ENCODE peak calls at places on chromosomes 3 and 15, in five cellular contexts. One of them, this sample, is unnamed.
A peak's percentile ranks its signal among the peaks of the same experiment; 100 is the strongest.

GRCh38 chr3:160796813-160797164 is 40.8 kb downstream of the PPM1L start:
- ATAC-seq in upper lobe of left lung: peak; percentile 86
- ATAC-seq in GM12878: no peak
- ATAC-seq in K562: no peak
- ATAC-seq in HepG2: peak; percentile 83
- ATAC-seq in this sample: no peak

GRCh38 chr3:24682141-24682547 is 187.5 kb upstream of the THRB start:
- ATAC-seq in GM12878: no peak
- ATAC-seq in HepG2: no peak
- ATAC-seq in K562: no peak
- ATAC-seq in upper lobe of left lung: no peak
- ATAC-seq in this sample: no peak

GRCh38 chr3:154218728-154219127 is 97.5 kb downstream of the ARHGEF26 start:
- ATAC-seq in upper lobe of left lung: no peak
- ATAC-seq in GM12878: no peak
- ATAC-seq in HepG2: no peak
- ATAC-seq in K562: no peak
- ATAC-seq in this sample: no peak

GRCh38 chr3:12544652-12545472 is 437 bp downstream of the MKRN2OS start:
- ATAC-seq in K562: no peak
- ATAC-seq in GM12878: no peak
- ATAC-seq in HepG2: no peak
- ATAC-seq in upper lobe of left lung: no peak
- ATAC-seq in this sample: no peak

GRCh38 chr15:77474987-77475385 is 54.3 kb downstream of the HMG20A start:
- ATAC-seq in K562: no peak
- ATAC-seq in upper lobe of left lung: no peak
- ATAC-seq in GM12878: no peak
- ATAC-seq in HepG2: no peak
- ATAC-seq in this sample: no peak

GRCh38 chr15:78225783-78226541 is 8.4 kb downstream of the ACSBG1 start:
- ATAC-seq in upper lobe of left lung: no peak
- ATAC-seq in K562: no peak
- ATAC-seq in GM12878: peak; percentile 94
- ATAC-seq in HepG2: no peak
- ATAC-seq in this sample: no peak

GRCh38 chr3:66383023-66383422 is 117.8 kb downstream of the LRIG1 start:
- ATAC-seq in K562: no peak
- ATAC-seq in upper lobe of left lung: no peak
- ATAC-seq in GM12878: no peak
- ATAC-seq in HepG2: no peak
- ATAC-seq in this sample: no peak

GRCh38 chr3:13880811-13881156 is 913 bp upstream of the WNT7A start:
- ATAC-seq in GM12878: no peak
- ATAC-seq in K562: no peak
- ATAC-seq in HepG2: peak; percentile 17
- ATAC-seq in upper lobe of left lung: no peak
- ATAC-seq in this sample: no peak

GRCh38 chr3:37154668-37155319 is 19.6 kb downstream of the LRRFIP2 start:
- ATAC-seq in upper lobe of left lung: no peak
- ATAC-seq in K562: peak; percentile 19
- ATAC-seq in HepG2: no peak
- ATAC-seq in GM12878: no peak
- ATAC-seq in this sample: no peak

GRCh38 chr3:188154758-188155574 is 1.0 kb downstream of the LPP start:
- ATAC-seq in upper lobe of left lung: no peak
- ATAC-seq in K562: no peak
- ATAC-seq in GM12878: no peak
- ATAC-seq in HepG2: no peak
- ATAC-seq in this sample: no peak

GRCh38 chr15:59657635-59658125 is 365 bp upstream of the GTF2A2 start:
- ATAC-seq in upper lobe of left lung: no peak
- ATAC-seq in K562: peak; percentile 2
- ATAC-seq in HepG2: peak; percentile 8
- ATAC-seq in GM12878: no peak
- ATAC-seq in this sample: peak; percentile 6

GRCh38 chr15:85404922-85405293 is 24.5 kb downstream of the AKAP13 start:
- ATAC-seq in HepG2: no peak
- ATAC-seq in upper lobe of left lung: no peak
- ATAC-seq in K562: no peak
- ATAC-seq in GM12878: no peak
- ATAC-seq in this sample: no peak

GRCh38 chr3:111338059-111338698 is 203.8 kb upstream of the CD96 start:
- ATAC-seq in GM12878: peak; percentile 63
- ATAC-seq in upper lobe of left lung: no peak
- ATAC-seq in K562: no peak
- ATAC-seq in HepG2: peak; percentile 96
- ATAC-seq in this sample: no peak

GRCh38 chr3:77524467-77524866 is 484.6 kb downstream of the ROBO2 start:
- ATAC-seq in upper lobe of left lung: no peak
- ATAC-seq in K562: no peak
- ATAC-seq in GM12878: no peak
- ATAC-seq in HepG2: no peak
- ATAC-seq in this sample: no peak

GRCh38 chr15:35630985-35631384 is 85.0 kb upstream of the DPH6 start:
- ATAC-seq in HepG2: no peak
- ATAC-seq in K562: no peak
- ATAC-seq in upper lobe of left lung: no peak
- ATAC-seq in GM12878: no peak
- ATAC-seq in this sample: no peak

GRCh38 chr3:177603137-177603603 is 405.9 kb upstream of the TBL1XR1 start:
- ATAC-seq in K562: no peak
- ATAC-seq in HepG2: no peak
- ATAC-seq in upper lobe of left lung: peak; percentile 56
- ATAC-seq in GM12878: peak; percentile 20
- ATAC-seq in this sample: no peak

GRCh38 chr3:23479026-23479425 is 275.9 kb downstream of the UBE2E2 start:
- ATAC-seq in K562: no peak
- ATAC-seq in GM12878: no peak
- ATAC-seq in HepG2: no peak
- ATAC-seq in upper lobe of left lung: no peak
- ATAC-seq in this sample: no peak

GRCh38 chr3:114121996-114122709 is 56.7 kb downstream of the DRD3 start:
- ATAC-seq in upper lobe of left lung: peak; percentile 63
- ATAC-seq in K562: no peak
- ATAC-seq in HepG2: no peak
- ATAC-seq in GM12878: no peak
- ATAC-seq in this sample: peak; percentile 68

GRCh38 chr3:134426660-134427181 is 52.5 kb upstream of the AMOTL2 start:
- ATAC-seq in K562: no peak
- ATAC-seq in HepG2: peak; percentile 56
- ATAC-seq in GM12878: no peak
- ATAC-seq in upper lobe of left lung: no peak
- ATAC-seq in this sample: no peak

GRCh38 chr3:146163584-146163983 is 2.6 kb upstream of the PLOD2 start:
- ATAC-seq in GM12878: no peak
- ATAC-seq in K562: no peak
- ATAC-seq in HepG2: no peak
- ATAC-seq in upper lobe of left lung: no peak
- ATAC-seq in this sample: no peak

GRCh38 chr3:53040361-53040820 is 5.5 kb downstream of the SFMBT1 start:
- ATAC-seq in GM12878: peak; percentile 67
- ATAC-seq in upper lobe of left lung: no peak
- ATAC-seq in HepG2: peak; percentile 75
- ATAC-seq in K562: no peak
- ATAC-seq in this sample: no peak

GRCh38 chr15:76340198-76340801 is 3.7 kb downstream of the ISL2 start:
- ATAC-seq in upper lobe of left lung: no peak
- ATAC-seq in K562: no peak
- ATAC-seq in GM12878: peak; percentile 30
- ATAC-seq in HepG2: no peak
- ATAC-seq in this sample: no peak

GRCh38 chr3:114454592-114455251 is 160.9 kb downstream of the TIGIT start:
- ATAC-seq in GM12878: peak; percentile 10
- ATAC-seq in K562: no peak
- ATAC-seq in HepG2: no peak
- ATAC-seq in upper lobe of left lung: peak; percentile 11
- ATAC-seq in this sample: no peak

GRCh38 chr3:174377684-174378083 is 481.4 kb upstream of the NAALADL2 start:
- ATAC-seq in GM12878: no peak
- ATAC-seq in K562: no peak
- ATAC-seq in upper lobe of left lung: peak; percentile 51
- ATAC-seq in HepG2: no peak
- ATAC-seq in this sample: no peak

GRCh38 chr15:50146661-50147060 is 27.6 kb upstream of the ATP8B4 start:
- ATAC-seq in GM12878: no peak
- ATAC-seq in HepG2: peak; percentile 78
- ATAC-seq in upper lobe of left lung: no peak
- ATAC-seq in K562: no peak
- ATAC-seq in this sample: no peak

GRCh38 chr3:126064627-126065258 is 19.2 kb downstream of the SLC41A3 start:
- ATAC-seq in upper lobe of left lung: no peak
- ATAC-seq in K562: peak; percentile 70
- ATAC-seq in HepG2: no peak
- ATAC-seq in GM12878: no peak
- ATAC-seq in this sample: no peak

GRCh38 chr3:128372707-128373533 is 93.8 kb downstream of the DNAJB8 start:
- ATAC-seq in GM12878: peak; percentile 5
- ATAC-seq in K562: no peak
- ATAC-seq in upper lobe of left lung: no peak
- ATAC-seq in HepG2: no peak
- ATAC-seq in this sample: no peak

GRCh38 chr15:83206971-83207621 is 527 bp downstream of the HDGFL3 start:
- ATAC-seq in HepG2: peak; percentile 23
- ATAC-seq in GM12878: peak; percentile 37
- ATAC-seq in upper lobe of left lung: no peak
- ATAC-seq in K562: peak; percentile 50
- ATAC-seq in this sample: peak; percentile 63

GRCh38 chr15:83206387-83206970 is 1.1 kb downstream of the HDGFL3 start:
- ATAC-seq in GM12878: peak; percentile 10
- ATAC-seq in upper lobe of left lung: no peak
- ATAC-seq in HepG2: no peak
- ATAC-seq in K562: peak; percentile 7
- ATAC-seq in this sample: no peak

GRCh38 chr15:83208357-83208661 is 686 bp upstream of the HDGFL3 start:
- ATAC-seq in HepG2: no peak
- ATAC-seq in upper lobe of left lung: no peak
- ATAC-seq in GM12878: no peak
- ATAC-seq in K562: no peak
- ATAC-seq in this sample: no peak

GRCh38 chr15:83209333-83209732 is 1.7 kb upstream of the HDGFL3 start:
- ATAC-seq in HepG2: peak; percentile 61
- ATAC-seq in K562: no peak
- ATAC-seq in GM12878: no peak
- ATAC-seq in upper lobe of left lung: no peak
- ATAC-seq in this sample: no peak

GRCh38 chr15:83207622-83208356 is at the start of gene HDGFL3:
- ATAC-seq in K562: peak; percentile 65
- ATAC-seq in upper lobe of left lung: no peak
- ATAC-seq in GM12878: peak; percentile 64
- ATAC-seq in HepG2: peak; percentile 78
- ATAC-seq in this sample: peak; percentile 68
- TF ChIP-seq EP300 in K562: no peak
- TF ChIP-seq EP300 in upper lobe of left lung: no peak
- TF ChIP-seq EP300 in GM12878: no peak
- TF ChIP-seq EP300 in HepG2: no peak
- TF ChIP-seq EP300 in this sample: no peak

GRCh38 chr3:9141903-9142302 is 107.5 kb downstream of the SRGAP3 start:
- ATAC-seq in HepG2: no peak
- ATAC-seq in upper lobe of left lung: no peak
- ATAC-seq in GM12878: no peak
- ATAC-seq in K562: no peak
- ATAC-seq in this sample: no peak

GRCh38 chr3:9139366-9139765 is 110.1 kb downstream of the SRGAP3 start:
- ATAC-seq in GM12878: no peak
- ATAC-seq in upper lobe of left lung: no peak
- ATAC-seq in K562: no peak
- ATAC-seq in HepG2: no peak
- ATAC-seq in this sample: no peak

GRCh38 chr3:9146367-9147071 is 102.9 kb downstream of the SRGAP3 start:
- ATAC-seq in GM12878: peak; percentile 41
- ATAC-seq in K562: no peak
- ATAC-seq in HepG2: no peak
- ATAC-seq in upper lobe of left lung: no peak
- ATAC-seq in this sample: no peak

GRCh38 chr3:9143180-9143579 is 106.3 kb downstream of the SRGAP3 start:
- ATAC-seq in K562: no peak
- ATAC-seq in GM12878: no peak
- ATAC-seq in upper lobe of left lung: no peak
- ATAC-seq in HepG2: no peak
- ATAC-seq in this sample: no peak

DNA sequence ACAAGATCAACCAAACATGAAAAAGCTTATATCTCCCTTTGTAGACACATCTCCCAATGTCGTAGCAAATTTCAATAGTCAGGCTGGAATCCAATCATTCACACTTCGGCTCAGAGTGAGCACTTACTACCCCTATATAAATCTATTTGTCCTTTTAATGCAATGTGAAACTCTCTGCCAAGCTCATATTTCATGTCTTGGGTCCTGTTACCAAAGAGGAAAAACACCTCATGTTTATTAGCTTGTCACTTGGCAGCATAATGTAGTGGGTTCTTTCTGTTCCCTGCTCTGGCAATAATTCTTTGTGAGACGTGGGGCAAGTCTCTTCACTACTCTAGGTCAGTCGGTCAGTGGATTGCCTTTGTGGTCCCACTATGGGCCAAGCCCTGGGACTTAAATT is 107.1 kb downstream of the SRGAP3 start:
- ATAC-seq in K562: no peak
- ATAC-seq in upper lobe of left lung: no peak
- ATAC-seq in HepG2: no peak
- ATAC-seq in GM12878: no peak
- ATAC-seq in this sample: peak; percentile 27
- TF ChIP-seq POLR2AphosphoS5 in K562: no peak
- TF ChIP-seq POLR2AphosphoS5 in upper lobe of left lung: no peak
- TF ChIP-seq POLR2AphosphoS5 in HepG2: no peak
- TF ChIP-seq POLR2AphosphoS5 in GM12878: no peak
- TF ChIP-seq POLR2AphosphoS5 in this sample: peak; percentile 87

GRCh38 chr15:46879067-46879770 is 838.1 kb upstream of the SEMA6D start:
- ATAC-seq in upper lobe of left lung: no peak
- ATAC-seq in K562: no peak
- ATAC-seq in HepG2: no peak
- ATAC-seq in GM12878: no peak
- ATAC-seq in this sample: no peak
- TF ChIP-seq EP300 in upper lobe of left lung: no peak
- TF ChIP-seq EP300 in K562: no peak
- TF ChIP-seq EP300 in HepG2: no peak
- TF ChIP-seq EP300 in GM12878: no peak
- TF ChIP-seq EP300 in this sample: no peak

DNA sequence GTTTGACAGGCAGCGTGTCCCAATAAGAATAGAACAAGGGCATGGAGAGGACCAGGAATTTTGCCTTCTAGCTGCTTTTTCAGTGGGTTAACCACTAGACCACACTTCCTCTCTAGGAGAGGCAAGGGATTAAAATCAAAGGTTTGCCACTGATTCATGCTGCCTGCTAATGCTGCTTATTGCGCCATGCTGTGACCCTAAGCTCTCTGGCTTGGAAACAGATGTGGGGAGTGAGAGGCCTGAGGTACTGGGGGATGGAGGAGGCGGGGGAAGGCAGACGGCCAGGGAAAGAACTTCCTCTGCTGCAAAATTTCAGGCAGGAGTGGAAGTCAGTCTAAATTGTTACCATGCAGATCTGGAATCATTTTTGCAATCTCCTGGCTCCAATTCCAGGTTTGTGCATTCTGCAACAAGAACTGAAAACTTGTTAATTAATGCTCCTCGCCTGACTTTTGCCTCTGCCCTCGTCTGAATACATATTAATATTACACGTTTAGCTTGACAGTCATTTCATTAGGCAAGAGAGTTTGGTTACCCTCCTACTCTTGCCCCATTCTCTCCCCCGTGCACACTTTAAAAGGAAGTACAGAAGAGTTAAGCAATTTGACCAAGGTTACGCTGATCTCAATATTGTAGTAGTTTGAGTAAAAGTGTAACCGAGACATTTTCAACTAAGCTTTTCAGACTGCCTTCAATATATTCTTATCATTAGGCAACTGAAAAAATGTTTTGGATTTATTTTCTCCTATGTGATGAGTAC is 121.7 kb upstream of the SPRED1 start:
- ATAC-seq in GM12878: peak; percentile 82
- ATAC-seq in K562: no peak
- ATAC-seq in HepG2: no peak
- ATAC-seq in upper lobe of left lung: peak; percentile 70
- ATAC-seq in this sample: peak; percentile 81
- TF ChIP-seq POLR2AphosphoS5 in GM12878: no peak
- TF ChIP-seq POLR2AphosphoS5 in K562: no peak
- TF ChIP-seq POLR2AphosphoS5 in HepG2: no peak
- TF ChIP-seq POLR2AphosphoS5 in upper lobe of left lung: peak; percentile 54
- TF ChIP-seq POLR2AphosphoS5 in this sample: peak; percentile 98